ENCODE peak calls at places on chromosomes 2 and 18, in ten cellular contexts. U is stomach, X is GM12891, L is Peyer's patch, A is esophagus squamous epithelium, R is lower leg skin, P is tibial nerve, K is body of pancreas, S is endothelial cell of umbilical vein, C is A549. O is an unnamed sample.

GRCh38 chr2:106030287-106031268 is 163.5 kb downstream of the UXS1 start:
- DNase-seq in U (no peak), X (no peak), L (peak), A (no peak), R (peak), P (no peak), K (peak), S (peak), C (no peak), O (peak)

GRCh38 chr2:224369028-224369632 is 32.8 kb downstream of the FAM124B start:
- DNase-seq in U (no peak), X (peak), L (no peak), A (no peak), R (no peak), P (no peak), K (no peak), S (no peak), C (peak), O (no peak)

GRCh38 chr2:43312751-43313641 is 86.6 kb upstream of the ZFP36L2 start:
- DNase-seq in U (no peak), X (no peak), L (no peak), A (no peak), R (no peak), P (no peak), K (peak), S (peak), C (no peak), O (no peak)

GRCh38 chr2:129857200-129857599 is 122.3 kb upstream of the RAB6C start:
- DNase-seq in U (no peak), X (no peak), L (no peak), A (no peak), R (no peak), P (no peak), K (peak), S (no peak), C (no peak), O (no peak)

GRCh38 chr18:43013489-43013888 is 102.0 kb downstream of the RIT2 start:
- DNase-seq in U (no peak), X (no peak), L (no peak), A (no peak), R (no peak), P (no peak), K (no peak), S (no peak), C (no peak), O (no peak)

GRCh38 chr18:3262234-3263171 is 570 bp downstream of the MYL12B start:
- DNase-seq in U (no peak), X (no peak), L (no peak), A (no peak), R (no peak), P (no peak), K (no peak), S (peak), C (no peak), O (no peak)

GRCh38 chr2:43129676-43130547 is 96.5 kb downstream of the ZFP36L2 start:
- DNase-seq in U (peak), X (no peak), L (peak), A (no peak), R (peak), P (no peak), K (peak), S (no peak), C (no peak), O (peak)

GRCh38 chr18:5463390-5463789 is 80.4 kb downstream of the EPB41L3 start:
- DNase-seq in U (no peak), X (no peak), L (peak), A (no peak), R (peak), P (peak), K (peak), S (no peak), C (no peak), O (peak)

GRCh38 chr2:225534697-225535096 is 135.2 kb downstream of the NYAP2 start:
- DNase-seq in U (no peak), X (no peak), L (no peak), A (no peak), R (peak), P (no peak), K (no peak), S (no peak), C (no peak), O (no peak)

GRCh38 chr2:101368371-101368770 is 18.9 kb downstream of the CREG2 start:
- DNase-seq in U (no peak), X (no peak), L (no peak), A (no peak), R (no peak), P (no peak), K (no peak), S (no peak), C (no peak), O (no peak)

GRCh38 chr2:176156959-176157498 is at the start of gene HOXD3:
- DNase-seq in U (no peak), X (no peak), L (peak), A (no peak), R (no peak), P (no peak), K (no peak), S (peak), C (no peak), O (no peak)

GRCh38 chr18:79681484-79682387 is 2.1 kb downstream of the CTDP1 start:
- DNase-seq in U (no peak), X (no peak), L (peak), A (no peak), R (peak), P (no peak), K (peak), S (no peak), C (no peak), O (peak)

GRCh38 chr18:11728247-11728646 is 39.2 kb downstream of the GNAL start:
- DNase-seq in U (no peak), X (no peak), L (no peak), A (no peak), R (no peak), P (no peak), K (no peak), S (no peak), C (no peak), O (no peak)

GRCh38 chr18:42114310-42114943 is 159.4 kb downstream of the PIK3C3 start:
- DNase-seq in U (peak), X (peak), L (peak), A (no peak), R (peak), P (peak), K (peak), S (peak), C (peak), O (peak)

GRCh38 chr2:71943238-71944182 is 204.2 kb downstream of the CYP26B1 start:
- DNase-seq in U (no peak), X (no peak), L (no peak), A (no peak), R (no peak), P (no peak), K (peak), S (no peak), C (no peak), O (no peak)

GRCh38 chr2:222364280-222364895 is 60.0 kb upstream of the SGPP2 start:
- DNase-seq in U (no peak), X (no peak), L (no peak), A (no peak), R (no peak), P (no peak), K (no peak), S (peak), C (no peak), O (no peak)

GRCh38 chr2:234496835-234497591 is at the start of gene ARL4C:
- DNase-seq in U (peak), X (peak), L (peak), A (no peak), R (peak), P (peak), K (peak), S (peak), C (no peak), O (peak)

GRCh38 chr2:118569876-118570535 is 277.4 kb downstream of the EN1 start:
- DNase-seq in U (no peak), X (no peak), L (no peak), A (no peak), R (no peak), P (no peak), K (no peak), S (no peak), C (no peak), O (no peak)

GRCh38 chr2:216081012-216081411 is 597 bp downstream of the PECR start:
- DNase-seq in U (no peak), X (no peak), L (no peak), A (no peak), R (no peak), P (no peak), K (no peak), S (no peak), C (no peak), O (no peak)

GRCh38 chr2:216082805-216083204 is 1.1 kb downstream of the TMEM169 start:
- DNase-seq in U (no peak), X (no peak), L (no peak), A (no peak), R (no peak), P (no peak), K (peak), S (no peak), C (no peak), O (peak)

GRCh38 chr2:216081487-216082387 is at the start of the genes PECR and TMEM169:
- DNase-seq in U (peak), X (peak), L (peak), A (peak), R (peak), P (peak), K (peak), S (peak), C (peak), O (peak)

GRCh38 chr2:216082388-216082733 is 642 bp downstream of the TMEM169 start:
- DNase-seq in U (no peak), X (no peak), L (no peak), A (no peak), R (no peak), P (no peak), K (no peak), S (no peak), C (peak), O (no peak)

GRCh38 chr2:216083464-216084279 is 2.0 kb downstream of the TMEM169 start:
- DNase-seq in U (no peak), X (no peak), L (no peak), A (no peak), R (no peak), P (no peak), K (no peak), S (no peak), C (no peak), O (no peak)
- TF ChIP-seq POLR2A in U (no peak), X (no peak), L (no peak), A (no peak), R (no peak), P (no peak), K (no peak), S (no peak), C (no peak), O (no peak)

GRCh38 chr18:49813321-49814146 is at the start of gene ACAA2:
- DNase-seq in U (peak), X (peak), L (peak), A (peak), R (peak), P (peak), K (peak), S (peak), C (peak), O (peak)
- TF ChIP-seq POLR2A in U (no peak), X (peak), L (peak), A (no peak), R (no peak), P (peak), K (peak), S (peak), C (peak), O (peak)

DNA sequence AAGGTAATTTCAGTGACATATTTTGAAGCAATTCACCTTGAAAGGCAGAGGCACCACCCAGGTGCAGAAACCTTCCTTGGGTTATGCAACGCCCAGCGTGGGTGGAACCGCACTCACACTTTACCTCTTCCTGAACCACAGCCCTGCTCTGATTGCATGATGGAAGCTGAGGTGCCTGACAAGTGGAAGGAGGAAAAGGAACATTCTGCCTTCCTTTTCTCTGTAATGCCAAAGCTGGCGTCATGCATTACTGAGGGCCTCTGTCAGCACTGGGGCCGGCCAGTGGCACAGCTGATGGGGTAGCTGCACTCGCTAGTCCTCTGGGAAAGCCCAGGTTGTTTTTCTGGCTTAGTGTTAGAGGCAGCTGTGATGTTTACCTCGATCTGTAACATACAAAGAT is 266.5 kb downstream of the NEDD4L start:
- DNase-seq in U (peak), X (no peak), L (peak), A (no peak), R (peak), P (no peak), K (peak), S (no peak), C (no peak), O (peak)
- TF ChIP-seq POLR2A in U (no peak), X (no peak), L (peak), A (no peak), R (no peak), P (no peak), K (peak), S (no peak), C (no peak), O (peak)

DNA sequence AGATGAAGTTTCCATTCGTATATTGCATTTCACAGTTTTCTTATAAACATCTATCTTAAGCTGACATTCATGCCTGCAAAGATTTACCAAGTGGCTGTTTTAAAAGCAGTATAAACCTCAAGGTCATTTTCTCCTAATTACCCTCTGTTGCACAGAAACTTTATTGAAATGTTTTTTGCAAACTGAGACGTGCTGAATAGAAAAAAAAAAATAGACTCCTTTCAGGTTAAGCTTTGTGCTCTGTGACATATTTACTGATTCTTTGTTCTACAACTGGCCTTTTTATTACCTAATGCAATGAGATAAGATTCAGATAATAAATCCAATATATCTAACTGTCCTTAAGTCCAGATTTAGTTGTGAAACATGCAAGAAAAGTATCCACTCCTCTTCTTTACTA is 938.7 kb downstream of the DSC3 start:
- DNase-seq in U (no peak), X (no peak), L (no peak), A (no peak), R (no peak), P (no peak), K (no peak), S (no peak), C (no peak), O (no peak)
- TF ChIP-seq POLR2A in U (no peak), X (no peak), L (no peak), A (no peak), R (no peak), P (no peak), K (no peak), S (no peak), C (no peak), O (no peak)

GRCh38 chr2:37388074-37388473 is 43.6 kb downstream of the QPCT start:
- DNase-seq in U (no peak), X (no peak), L (no peak), A (no peak), R (no peak), P (no peak), K (no peak), S (no peak), C (no peak), O (no peak)

GRCh38 chr2:37389395-37389794 is 45.0 kb downstream of the QPCT start:
- DNase-seq in U (no peak), X (no peak), L (no peak), A (no peak), R (no peak), P (no peak), K (no peak), S (no peak), C (no peak), O (no peak)

GRCh38 chr2:37392428-37392827 is 48.0 kb downstream of the QPCT start:
- DNase-seq in U (no peak), X (no peak), L (no peak), A (no peak), R (no peak), P (no peak), K (no peak), S (no peak), C (no peak), O (no peak)

GRCh38 chr2:37390777-37391176 is 46.3 kb downstream of the QPCT start:
- DNase-seq in U (no peak), X (no peak), L (no peak), A (no peak), R (no peak), P (no peak), K (no peak), S (no peak), C (no peak), O (no peak)

GRCh38 chr2:37389984-37390765 is 45.7 kb downstream of the QPCT start:
- DNase-seq in U (no peak), X (peak), L (peak), A (no peak), R (no peak), P (no peak), K (peak), S (peak), C (peak), O (peak)
- TF ChIP-seq POLR2A in U (no peak), X (peak), L (no peak), A (no peak), R (no peak), P (no peak), K (no peak), S (peak), C (no peak), O (no peak)

GRCh38 chr2:231680284-231680991 is 27.9 kb upstream of the PTMA start:
- DNase-seq in U (peak), X (no peak), L (peak), A (no peak), R (no peak), P (no peak), K (peak), S (no peak), C (no peak), O (peak)

GRCh38 chr2:231679131-231679530 is 29.2 kb upstream of the PTMA start:
- DNase-seq in U (no peak), X (no peak), L (no peak), A (no peak), R (no peak), P (no peak), K (no peak), S (no peak), C (no peak), O (no peak)

GRCh38 chr2:231682546-231683291 is 25.6 kb upstream of the PTMA start:
- DNase-seq in U (no peak), X (no peak), L (no peak), A (no peak), R (no peak), P (no peak), K (no peak), S (no peak), C (no peak), O (no peak)

GRCh38 chr2:231679906-231680283 is 28.4 kb upstream of the PTMA start:
- DNase-seq in U (no peak), X (no peak), L (no peak), A (no peak), R (no peak), P (no peak), K (no peak), S (no peak), C (no peak), O (no peak)

DNA sequence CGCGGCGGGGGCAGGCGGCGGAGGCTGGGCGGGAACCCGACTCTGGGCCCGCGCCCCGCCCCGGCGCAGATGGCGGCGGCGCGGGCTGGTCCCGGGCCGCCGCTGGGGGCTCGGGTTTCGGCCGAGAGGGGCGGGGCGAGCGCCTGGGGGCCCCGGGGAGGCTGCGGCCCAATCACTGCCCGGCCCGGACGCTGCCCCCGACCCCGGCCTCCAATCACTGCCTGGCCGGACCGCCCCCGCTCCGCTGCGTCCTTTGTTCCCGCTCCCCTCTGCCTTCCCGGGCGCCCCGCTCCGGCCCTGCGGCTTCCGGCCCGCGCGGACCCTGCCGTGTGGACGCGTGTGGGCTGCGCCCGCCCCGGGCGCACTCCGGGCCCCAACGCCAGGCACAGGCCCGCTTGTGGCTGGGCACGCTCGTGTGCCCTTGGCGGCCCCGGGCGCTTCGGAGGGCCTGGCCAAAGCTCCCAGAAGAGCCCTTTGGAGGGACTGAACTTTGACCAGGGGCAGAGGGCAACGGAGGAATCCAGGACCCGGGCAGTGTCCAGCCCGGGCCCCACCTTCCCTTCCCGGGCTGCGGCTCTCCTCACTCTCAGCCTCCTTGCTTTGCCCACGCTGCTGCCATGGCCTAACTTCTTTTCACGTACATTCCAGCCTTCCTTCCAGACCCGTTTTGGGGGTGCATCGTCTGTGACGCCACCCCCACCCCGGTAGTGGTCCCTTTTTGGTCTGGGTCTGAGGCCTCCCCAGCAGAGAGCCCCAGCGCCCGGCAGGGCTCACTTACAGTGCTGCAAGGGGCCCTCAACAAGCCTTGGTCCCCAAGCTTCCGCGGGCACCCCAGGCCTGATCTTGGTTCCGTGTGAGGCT is 27.1 kb upstream of the PTMA start:
- DNase-seq in U (peak), X (peak), L (peak), A (no peak), R (no peak), P (peak), K (peak), S (peak), C (peak), O (peak)
- TF ChIP-seq POLR2A in U (no peak), X (no peak), L (peak), A (no peak), R (no peak), P (peak), K (peak), S (peak), C (peak), O (peak)

DNA sequence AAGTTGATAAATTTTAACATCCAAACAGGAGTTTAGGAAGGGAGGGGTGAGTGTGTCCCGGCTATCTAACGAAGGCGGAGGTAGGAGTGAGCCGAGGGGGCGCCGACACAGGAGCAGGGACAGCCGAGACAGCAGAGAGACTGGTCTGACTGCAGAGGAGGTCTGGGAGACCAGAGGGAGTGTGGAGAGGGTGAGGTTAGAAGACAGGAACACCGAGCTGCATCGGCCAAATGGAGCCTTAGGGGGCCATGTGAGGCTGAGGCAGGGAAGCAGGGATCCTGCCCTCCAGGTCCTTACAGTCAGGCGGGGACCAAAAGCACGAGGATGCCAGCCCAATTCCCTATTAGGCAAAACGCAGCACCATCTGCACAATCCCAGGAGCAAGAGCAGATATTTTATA is 67.0 kb downstream of the SFXN5 start:
- DNase-seq in U (peak), X (no peak), L (peak), A (no peak), R (no peak), P (no peak), K (no peak), S (no peak), C (no peak), O (no peak)
- TF ChIP-seq POLR2A in U (no peak), X (no peak), L (no peak), A (no peak), R (no peak), P (no peak), K (no peak), S (no peak), C (no peak), O (no peak)

GRCh38 chr2:241734467-241735208 is at the start of gene D2HGDH:
- DNase-seq in U (peak), X (peak), L (peak), A (peak), R (peak), P (peak), K (peak), S (peak), C (peak), O (peak)
- TF ChIP-seq POLR2A in U (no peak), X (peak), L (peak), A (peak), R (no peak), P (peak), K (peak), S (peak), C (peak), O (peak)